ENCODE peak calls at places on chromosome 11, in six cellular contexts. F is activated CD4-positive, alpha-beta T cell treated with anti-CD3 and anti-CD28 coated beads, Interleukin-2, amount 10 ng/mL, durations not matched to agents 24 days and 14 days; K is NCI-H1105 treated with DMSO at 0.1 percent for 48 hours; T is kidney; Z is M059J; W is GM04504. Y is an unnamed sample.

GRCh38 chr11:57303990-57304579 is 20.7 kb downstream of the TNKS1BP1 start:
- DNase-seq in F (no peak), K (peak; percentile 61), T (no peak), Z (no peak), W (no peak), Y (no peak)

GRCh38 chr11:93028959-93029536 is 59.6 kb downstream of the MTNR1B start:
- DNase-seq in F (no peak), K (no peak), T (no peak), Z (no peak), W (no peak), Y (no peak)

GRCh38 chr11:45805305-45806071 is 539 bp downstream of the SLC35C1 start:
- DNase-seq in F (no peak), K (no peak), T (peak; percentile 86), Z (peak; percentile 78), W (peak; percentile 43), Y (no peak)

GRCh38 chr11:75303544-75304224 is 47.8 kb downstream of the ARRB1 start:
- DNase-seq in F (no peak), K (peak; percentile 25), T (peak; percentile 3), Z (no peak), W (no peak), Y (no peak)

GRCh38 chr11:106231591-106231990 is 154.1 kb downstream of the AASDHPPT start:
- DNase-seq in F (no peak), K (no peak), T (no peak), Z (peak; percentile 49), W (peak; percentile 20), Y (no peak)

GRCh38 chr11:26985941-26986340 is 8.0 kb upstream of the FIBIN start:
- DNase-seq in F (no peak), K (no peak), T (no peak), Z (no peak), W (peak; percentile 69), Y (no peak)

GRCh38 chr11:124745835-124746620 is 6.0 kb downstream of the VSIG2 start:
- DNase-seq in F (peak; percentile 78), K (peak; percentile 26), T (peak; percentile 85), Z (no peak), W (no peak), Y (no peak)

GRCh38 chr11:64173616-64174355 is 7.9 kb upstream of the MACROD1 start:
- DNase-seq in F (no peak), K (no peak), T (no peak), Z (peak; percentile 22), W (no peak), Y (no peak)

GRCh38 chr11:127074151-127074761 is 73.7 kb upstream of the KIRREL3 start:
- DNase-seq in F (no peak), K (peak; percentile 42), T (no peak), Z (peak; percentile 80), W (peak; percentile 70), Y (no peak)

GRCh38 chr11:35121326-35121865 is 17.6 kb upstream of the CD44 start:
- DNase-seq in F (no peak), K (no peak), T (no peak), Z (no peak), W (no peak), Y (no peak)